ENCODE peak calls at places on chromosome 12, in eight cellular contexts. E, G, I, C, V, Q, J and D are unnamed samples.

GRCh38 chr12:112061127-112061526 is 47.5 kb downstream of the NAA25 start:
- DNase-seq in E (no peak), G (no peak), I (no peak), C (no peak), V (no peak), Q (no peak), J (no peak), D (no peak)

GRCh38 chr12:60489071-60489470 is 893.2 kb downstream of the SLC16A7 start:
- DNase-seq in E (no peak), G (no peak), I (no peak), C (no peak), V (no peak), Q (no peak), J (no peak), D (no peak)

GRCh38 chr12:79911889-79912656 is 22.8 kb downstream of the PPP1R12A start:
- DNase-seq in E (no peak), G (no peak), I (no peak), C (no peak), V (no peak), Q (no peak), J (no peak), D (no peak)

GRCh38 chr12:105418821-105419291 is 88.4 kb downstream of the C12orf75 start:
- DNase-seq in E (no peak), G (no peak), I (no peak), C (no peak), V (peak; percentile 7), Q (no peak), J (no peak), D (no peak)

GRCh38 chr12:3972576-3972975 is 99.4 kb upstream of the PARP11 start:
- DNase-seq in E (no peak), G (no peak), I (no peak), C (no peak), V (no peak), Q (no peak), J (no peak), D (no peak)

GRCh38 chr12:39236994-39237393 is 205.9 kb downstream of the KIF21A start:
- DNase-seq in E (peak; percentile 24), G (no peak), I (no peak), C (no peak), V (no peak), Q (no peak), J (no peak), D (no peak)

GRCh38 chr12:86264451-86265328 is 8.5 kb upstream of the MGAT4C start:
- DNase-seq in E (no peak), G (no peak), I (peak; percentile 4), C (peak; percentile 32), V (peak; percentile 83), Q (no peak), J (peak; percentile 29), D (no peak)

GRCh38 chr12:90627180-90627896 is 327.6 kb downstream of the CCER1 start:
- DNase-seq in E (no peak), G (no peak), I (no peak), C (no peak), V (no peak), Q (no peak), J (no peak), D (no peak)

GRCh38 chr12:66352197-66352596 is 49.9 kb downstream of the HELB start:
- DNase-seq in E (no peak), G (no peak), I (peak; percentile 41), C (no peak), V (no peak), Q (peak; percentile 18), J (peak; percentile 71), D (no peak)

GRCh38 chr12:50549885-50550284 is 45.1 kb downstream of the DIP2B start:
- DNase-seq in E (no peak), G (no peak), I (no peak), C (no peak), V (no peak), Q (no peak), J (no peak), D (no peak)

GRCh38 chr12:129372348-129372747 is 519.1 kb downstream of the GLT1D1 start:
- DNase-seq in E (no peak), G (no peak), I (no peak), C (no peak), V (no peak), Q (no peak), J (no peak), D (no peak)

GRCh38 chr12:49014547-49014946 is 4.0 kb downstream of the PRKAG1 start:
- DNase-seq in E (no peak), G (no peak), I (no peak), C (no peak), V (no peak), Q (no peak), J (no peak), D (no peak)

DNA sequence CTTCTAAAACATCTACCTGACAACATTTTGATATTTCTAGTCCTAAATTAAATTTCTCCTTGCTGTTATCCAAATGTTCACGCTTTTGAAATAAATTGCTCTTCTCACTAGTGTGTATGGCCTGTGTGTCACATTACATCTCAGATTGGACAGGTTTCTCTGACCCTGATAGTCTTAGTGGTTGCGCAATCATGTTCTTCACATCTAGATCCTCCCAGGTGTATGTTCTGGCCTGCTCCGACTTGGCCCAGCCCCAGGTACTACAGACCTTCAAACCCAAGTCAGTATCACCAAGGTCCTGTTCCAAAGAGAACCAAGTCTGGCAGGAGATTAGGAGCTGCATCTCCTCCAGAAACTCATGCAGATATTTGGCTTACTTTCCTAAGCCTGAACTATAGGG is 209.5 kb downstream of the ASCL1 start:
- DNase-seq in E (no peak), G (no peak), I (no peak), C (no peak), V (no peak), Q (no peak), J (no peak), D (no peak)
- TF ChIP-seq EP300 in E (no peak), G (no peak), I (no peak), C (no peak), V (no peak), Q (no peak), J (no peak), D (no peak)

DNA sequence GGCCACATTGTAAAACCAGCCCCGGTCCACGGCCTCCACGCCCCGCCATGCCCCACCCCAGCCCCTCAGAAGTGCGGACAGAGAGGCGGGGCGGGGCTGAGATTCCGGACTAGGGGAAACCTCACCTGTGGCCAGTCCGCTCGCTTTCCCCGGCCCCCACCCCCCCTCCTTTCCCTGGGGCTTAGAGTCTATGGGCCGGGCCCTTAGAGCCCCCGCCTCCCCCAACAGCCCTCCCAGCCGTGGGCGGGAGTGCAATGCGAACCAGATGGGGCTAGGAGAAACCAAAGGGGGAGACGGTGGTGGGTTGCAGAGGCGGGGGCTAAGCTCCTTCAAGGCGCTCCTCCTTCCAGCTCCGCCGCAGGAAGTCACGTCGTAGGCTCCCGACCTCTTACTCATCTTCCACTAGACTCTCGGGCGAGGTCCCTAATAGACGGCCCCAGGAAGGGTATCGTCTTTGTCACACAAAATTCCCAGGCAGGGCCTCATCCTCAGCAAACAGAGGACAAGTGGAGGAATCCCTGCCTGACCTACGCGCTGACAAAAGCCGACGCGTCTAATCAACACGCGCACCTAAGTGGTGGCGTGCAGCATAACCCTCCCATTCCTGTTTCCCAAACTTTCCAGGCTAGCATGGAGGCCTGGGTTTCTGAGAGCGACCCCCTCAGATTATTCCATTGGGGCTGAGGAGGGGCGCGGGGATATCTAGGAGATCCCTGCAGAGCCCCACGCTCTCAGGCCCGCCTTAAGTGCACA is 1.0 kb upstream of the NAB2 start:
- DNase-seq in E (peak; percentile 78), G (peak; percentile 95), I (peak; percentile 82), C (peak; percentile 88), V (peak; percentile 93), Q (peak; percentile 60), J (no peak), D (peak; percentile 78)
- TF ChIP-seq EP300 in E (no peak), G (no peak), I (no peak), C (no peak), V (no peak), Q (no peak), J (no peak), D (peak; percentile 24)

DNA sequence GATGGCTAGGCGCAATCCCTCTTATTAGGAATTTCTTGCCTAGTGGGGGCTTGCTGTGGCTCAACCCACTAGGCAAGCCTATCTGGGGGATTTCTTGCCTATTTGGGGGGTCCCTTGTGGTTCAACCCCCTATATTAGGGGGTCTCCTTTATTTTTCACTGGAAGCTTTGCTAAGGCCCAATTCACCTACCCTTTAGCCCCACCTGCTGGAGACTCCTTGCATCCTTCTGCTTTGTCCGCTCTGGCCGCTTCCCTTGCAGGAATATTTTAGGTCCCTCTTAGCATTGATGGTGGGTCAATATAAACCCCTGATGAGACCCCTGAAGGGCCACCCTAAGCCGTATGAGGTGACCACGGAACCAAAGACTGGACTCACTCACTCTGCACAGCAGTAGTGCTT is 1552.1 kb downstream of the AACS start:
- DNase-seq in E (no peak), G (no peak), I (peak; percentile 51), C (no peak), V (no peak), Q (no peak), J (peak; percentile 9), D (no peak)
- TF ChIP-seq EP300 in E (no peak), G (no peak), I (no peak), C (no peak), V (no peak), Q (no peak), J (no peak), D (no peak)

GRCh38 chr12:46147144-46147543 is 121.7 kb downstream of the SLC38A1 start:
- DNase-seq in E (no peak), G (no peak), I (no peak), C (no peak), V (no peak), Q (no peak), J (no peak), D (no peak)
- TF ChIP-seq EP300 in E (no peak), G (no peak), I (no peak), C (no peak), V (no peak), Q (no peak), J (no peak), D (no peak)

DNA sequence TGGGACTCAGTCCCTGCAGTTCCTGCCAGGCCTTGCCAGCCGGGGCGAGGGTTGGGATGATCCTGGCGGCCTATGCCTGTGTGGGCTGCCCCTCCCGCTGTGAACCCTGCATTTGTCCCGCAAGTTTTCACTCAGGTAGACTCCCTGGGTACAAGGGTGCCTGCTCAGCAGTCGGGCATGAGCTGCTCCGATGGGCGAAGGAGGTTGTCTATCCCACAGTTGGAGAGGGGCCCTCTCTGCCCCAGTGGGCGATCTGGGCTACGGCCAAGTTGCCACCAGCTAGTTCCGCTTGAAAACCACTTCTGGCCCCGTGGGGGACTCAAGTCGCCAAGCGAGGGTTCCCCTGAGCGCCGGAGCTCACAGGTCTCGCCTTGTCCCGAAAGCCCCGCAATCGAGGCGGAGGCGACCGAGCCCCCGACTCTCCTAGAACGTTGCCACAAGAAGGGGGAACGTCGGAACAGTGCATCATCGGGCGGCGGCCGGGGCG is 368 bp upstream of the TPI1 start:
- DNase-seq in E (no peak), G (no peak), I (no peak), C (no peak), V (peak; percentile 77), Q (no peak), J (no peak), D (no peak)
- TF ChIP-seq EP300 in E (no peak), G (no peak), I (no peak), C (no peak), V (no peak), Q (no peak), J (no peak), D (no peak)

GRCh38 chr12:28569698-28570411 is 379.6 kb downstream of the CCDC91 start:
- DNase-seq in E (peak; percentile 25), G (no peak), I (no peak), C (no peak), V (no peak), Q (no peak), J (no peak), D (no peak)
- TF ChIP-seq EP300 in E (no peak), G (no peak), I (no peak), C (no peak), V (no peak), Q (no peak), J (no peak), D (no peak)

GRCh38 chr12:32265920-32266319 is 133.4 kb upstream of the FGD4 start:
- DNase-seq in E (no peak), G (no peak), I (no peak), C (no peak), V (no peak), Q (no peak), J (no peak), D (no peak)
- TF ChIP-seq EP300 in E (no peak), G (no peak), I (no peak), C (no peak), V (no peak), Q (no peak), J (no peak), D (no peak)